ENCODE peak calls at places on chromosomes 13 and 19, in seven cellular contexts. One of them, this sample, is unnamed.

GRCh38 chr13:36533806-36534205 is 101.5 kb downstream of the CCNA1 start:
- DNase-seq in mesenchymal stem cell: no peak
- DNase-seq in IMR-90: no peak
- DNase-seq in mesendoderm: peak; percentile 59
- DNase-seq in neuronal stem cell: no peak
- DNase-seq in H1: no peak
- DNase-seq in trophoblast cell: peak; percentile 70
- DNase-seq in this sample: no peak

GRCh38 chr19:40510526-40511115 is 43.8 kb downstream of the SPTBN4 start:
- DNase-seq in neuronal stem cell: no peak
- DNase-seq in mesendoderm: no peak
- DNase-seq in trophoblast cell: no peak
- DNase-seq in IMR-90: peak; percentile 13
- DNase-seq in mesenchymal stem cell: no peak
- DNase-seq in H1: no peak
- DNase-seq in this sample: no peak

GRCh38 chr13:112254061-112254818 is 121.9 kb upstream of the SPACA7 start:
- DNase-seq in neuronal stem cell: no peak
- DNase-seq in mesenchymal stem cell: no peak
- DNase-seq in IMR-90: no peak
- DNase-seq in mesendoderm: no peak
- DNase-seq in H1: no peak
- DNase-seq in trophoblast cell: no peak
- DNase-seq in this sample: no peak

GRCh38 chr13:26485288-26485687 is 72.2 kb upstream of the WASF3 start:
- DNase-seq in trophoblast cell: no peak
- DNase-seq in IMR-90: no peak
- DNase-seq in mesenchymal stem cell: no peak
- DNase-seq in H1: no peak
- DNase-seq in mesendoderm: no peak
- DNase-seq in neuronal stem cell: no peak
- DNase-seq in this sample: no peak

GRCh38 chr19:1122972-1123363 is 19.2 kb downstream of the GPX4 start:
- DNase-seq in H1: no peak
- DNase-seq in IMR-90: peak; percentile 56
- DNase-seq in mesendoderm: peak; percentile 85
- DNase-seq in trophoblast cell: peak; percentile 55
- DNase-seq in mesenchymal stem cell: peak; percentile 70
- DNase-seq in neuronal stem cell: peak; percentile 57
- DNase-seq in this sample: peak; percentile 90

GRCh38 chr13:44271915-44272341 is 101.7 kb upstream of the SERP2 start:
- DNase-seq in neuronal stem cell: no peak
- DNase-seq in mesenchymal stem cell: peak; percentile 31
- DNase-seq in trophoblast cell: no peak
- DNase-seq in mesendoderm: peak; percentile 9
- DNase-seq in H1: no peak
- DNase-seq in IMR-90: no peak
- DNase-seq in this sample: no peak

GRCh38 chr13:80157261-80157942 is 183.5 kb downstream of the SPRY2 start:
- DNase-seq in mesenchymal stem cell: peak; percentile 16
- DNase-seq in mesendoderm: no peak
- DNase-seq in neuronal stem cell: no peak
- DNase-seq in trophoblast cell: no peak
- DNase-seq in IMR-90: peak; percentile 35
- DNase-seq in H1: no peak
- DNase-seq in this sample: no peak

GRCh38 chr13:112606125-112607001 is 18.4 kb upstream of the TUBGCP3 start:
- DNase-seq in mesendoderm: peak; percentile 94
- DNase-seq in IMR-90: peak; percentile 78
- DNase-seq in trophoblast cell: peak; percentile 87
- DNase-seq in mesenchymal stem cell: peak; percentile 86
- DNase-seq in neuronal stem cell: peak; percentile 77
- DNase-seq in H1: peak; percentile 57
- DNase-seq in this sample: peak; percentile 92

GRCh38 chr19:45863840-45864628 is at the start of gene FOXA3:
- DNase-seq in mesenchymal stem cell: peak; percentile 62
- DNase-seq in IMR-90: peak; percentile 17
- DNase-seq in mesendoderm: peak; percentile 89
- DNase-seq in neuronal stem cell: no peak
- DNase-seq in H1: peak; percentile 39
- DNase-seq in trophoblast cell: no peak
- DNase-seq in this sample: peak; percentile 83

GRCh38 chr19:36009220-36009619 is 607 bp upstream of the SYNE4 start:
- DNase-seq in mesenchymal stem cell: peak; percentile 65
- DNase-seq in trophoblast cell: peak; percentile 62
- DNase-seq in mesendoderm: peak; percentile 58
- DNase-seq in neuronal stem cell: peak; percentile 55
- DNase-seq in IMR-90: peak; percentile 48
- DNase-seq in H1: no peak
- DNase-seq in this sample: peak; percentile 72
- H3K9ac ChIP-seq in mesenchymal stem cell: peak overlapping the region; percentile 89
- H3K9ac ChIP-seq in trophoblast cell: peak overlapping the region; percentile 77
- H3K9ac ChIP-seq in mesendoderm: peak overlapping the region; percentile 72
- H3K9ac ChIP-seq in neuronal stem cell: peak overlapping the region; percentile 90
- H3K9ac ChIP-seq in IMR-90: peak overlapping the region; percentile 39
- H3K9ac ChIP-seq in H1: no peak overlapping the region
- H3K9ac ChIP-seq in this sample: no peak overlapping the region

GRCh38 chr19:56350416-56351045 is 35.9 kb upstream of the ZSCAN5A start:
- DNase-seq in mesenchymal stem cell: peak; percentile 56
- DNase-seq in mesendoderm: peak; percentile 60
- DNase-seq in IMR-90: peak; percentile 41
- DNase-seq in neuronal stem cell: peak; percentile 46
- DNase-seq in trophoblast cell: peak; percentile 11
- DNase-seq in H1: no peak
- DNase-seq in this sample: no peak
- H2BK5ac ChIP-seq in mesenchymal stem cell: no peak overlapping the region
- H2BK5ac ChIP-seq in mesendoderm: no peak overlapping the region
- H2BK5ac ChIP-seq in IMR-90: no peak overlapping the region
- H2BK5ac ChIP-seq in neuronal stem cell: no peak overlapping the region
- H2BK5ac ChIP-seq in trophoblast cell: no peak overlapping the region
- H2BK5ac ChIP-seq in H1: no peak overlapping the region
- H2BK5ac ChIP-seq in this sample: no peak overlapping the region

GRCh38 chr19:35612224-35612558 is 344 bp upstream of the HAUS5 start:
- DNase-seq in mesendoderm: no peak
- DNase-seq in IMR-90: no peak
- DNase-seq in mesenchymal stem cell: no peak
- DNase-seq in neuronal stem cell: peak; percentile 9
- DNase-seq in trophoblast cell: no peak
- DNase-seq in H1: no peak
- DNase-seq in this sample: no peak
- H3K9ac ChIP-seq in mesendoderm: peak overlapping the region; percentile 31
- H3K9ac ChIP-seq in IMR-90: peak overlapping the region; percentile 61
- H3K9ac ChIP-seq in mesenchymal stem cell: peak overlapping the region; percentile 95
- H3K9ac ChIP-seq in neuronal stem cell: peak overlapping the region; percentile 54
- H3K9ac ChIP-seq in trophoblast cell: no peak overlapping the region
- H3K9ac ChIP-seq in H1: no peak overlapping the region
- H3K9ac ChIP-seq in this sample: no peak overlapping the region

GRCh38 chr13:48192536-48192935 is 40.5 kb upstream of the ITM2B start:
- DNase-seq in mesenchymal stem cell: no peak
- DNase-seq in neuronal stem cell: no peak
- DNase-seq in trophoblast cell: no peak
- DNase-seq in H1: no peak
- DNase-seq in IMR-90: no peak
- DNase-seq in mesendoderm: no peak
- DNase-seq in this sample: no peak
- H2BK5ac ChIP-seq in mesenchymal stem cell: no peak overlapping the region
- H2BK5ac ChIP-seq in neuronal stem cell: no peak overlapping the region
- H2BK5ac ChIP-seq in trophoblast cell: no peak overlapping the region
- H2BK5ac ChIP-seq in H1: no peak overlapping the region
- H2BK5ac ChIP-seq in IMR-90: no peak overlapping the region
- H2BK5ac ChIP-seq in mesendoderm: no peak overlapping the region
- H2BK5ac ChIP-seq in this sample: no peak overlapping the region

GRCh38 chr19:7953576-7953975 is 10.1 kb upstream of the TIMM44 start:
- DNase-seq in neuronal stem cell: no peak
- DNase-seq in IMR-90: no peak
- DNase-seq in H1: no peak
- DNase-seq in mesenchymal stem cell: no peak
- DNase-seq in mesendoderm: peak; percentile 52
- DNase-seq in trophoblast cell: no peak
- DNase-seq in this sample: no peak

GRCh38 chr19:7947939-7948338 is 4.5 kb upstream of the TIMM44 start:
- DNase-seq in neuronal stem cell: no peak
- DNase-seq in IMR-90: peak; percentile 69
- DNase-seq in mesendoderm: no peak
- DNase-seq in H1: no peak
- DNase-seq in mesenchymal stem cell: peak; percentile 22
- DNase-seq in trophoblast cell: no peak
- DNase-seq in this sample: no peak

GRCh38 chr19:7953060-7953459 is 9.6 kb upstream of the TIMM44 start:
- DNase-seq in IMR-90: peak; percentile 21
- DNase-seq in mesenchymal stem cell: no peak
- DNase-seq in trophoblast cell: no peak
- DNase-seq in neuronal stem cell: no peak
- DNase-seq in mesendoderm: peak; percentile 31
- DNase-seq in H1: no peak
- DNase-seq in this sample: no peak
- H3K9ac ChIP-seq in IMR-90: no peak overlapping the region
- H3K9ac ChIP-seq in mesenchymal stem cell: no peak overlapping the region
- H3K9ac ChIP-seq in trophoblast cell: no peak overlapping the region
- H3K9ac ChIP-seq in neuronal stem cell: no peak overlapping the region
- H3K9ac ChIP-seq in mesendoderm: no peak overlapping the region
- H3K9ac ChIP-seq in H1: no peak overlapping the region
- H3K9ac ChIP-seq in this sample: no peak overlapping the region

GRCh38 chr13:100976993-100977392 is 302.4 kb upstream of the TMTC4 start:
- DNase-seq in trophoblast cell: no peak
- DNase-seq in neuronal stem cell: no peak
- DNase-seq in mesenchymal stem cell: no peak
- DNase-seq in IMR-90: no peak
- DNase-seq in H1: no peak
- DNase-seq in mesendoderm: no peak
- DNase-seq in this sample: no peak

GRCh38 chr13:100980171-100980570 is 305.6 kb upstream of the TMTC4 start:
- DNase-seq in neuronal stem cell: no peak
- DNase-seq in mesendoderm: peak; percentile 47
- DNase-seq in trophoblast cell: no peak
- DNase-seq in mesenchymal stem cell: peak; percentile 2
- DNase-seq in H1: no peak
- DNase-seq in IMR-90: no peak
- DNase-seq in this sample: no peak

GRCh38 chr13:100983111-100983510 is 308.5 kb upstream of the TMTC4 start:
- DNase-seq in mesendoderm: no peak
- DNase-seq in mesenchymal stem cell: no peak
- DNase-seq in H1: no peak
- DNase-seq in trophoblast cell: no peak
- DNase-seq in neuronal stem cell: no peak
- DNase-seq in IMR-90: no peak
- DNase-seq in this sample: no peak

DNA sequence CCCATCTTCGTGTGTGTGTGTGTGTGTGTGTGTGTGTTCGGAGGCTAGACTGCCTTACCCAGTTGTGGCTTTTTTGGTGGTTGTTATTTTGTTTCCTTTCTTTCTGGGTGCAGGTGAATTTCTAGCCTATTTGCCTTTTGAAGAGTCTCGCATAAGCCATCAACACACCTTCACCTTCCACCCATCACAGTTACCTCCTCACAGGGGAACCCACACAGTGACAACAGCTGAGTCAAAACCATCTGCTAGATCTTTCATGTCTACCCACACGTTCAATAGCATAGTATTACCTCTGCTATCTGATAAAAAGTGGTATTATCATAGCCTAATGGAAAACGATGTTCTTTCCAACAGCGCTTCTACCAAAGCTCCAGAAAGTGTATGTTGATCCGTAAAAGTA is 303.2 kb upstream of the TMTC4 start:
- DNase-seq in mesendoderm: no peak
- DNase-seq in IMR-90: no peak
- DNase-seq in trophoblast cell: no peak
- DNase-seq in mesenchymal stem cell: no peak
- DNase-seq in neuronal stem cell: no peak
- DNase-seq in H1: no peak
- DNase-seq in this sample: no peak
- H2BK5ac ChIP-seq in mesendoderm: no peak overlapping the region
- H2BK5ac ChIP-seq in IMR-90: no peak overlapping the region
- H2BK5ac ChIP-seq in trophoblast cell: no peak overlapping the region
- H2BK5ac ChIP-seq in mesenchymal stem cell: no peak overlapping the region
- H2BK5ac ChIP-seq in neuronal stem cell: no peak overlapping the region
- H2BK5ac ChIP-seq in H1: no peak overlapping the region
- H2BK5ac ChIP-seq in this sample: no peak overlapping the region

DNA sequence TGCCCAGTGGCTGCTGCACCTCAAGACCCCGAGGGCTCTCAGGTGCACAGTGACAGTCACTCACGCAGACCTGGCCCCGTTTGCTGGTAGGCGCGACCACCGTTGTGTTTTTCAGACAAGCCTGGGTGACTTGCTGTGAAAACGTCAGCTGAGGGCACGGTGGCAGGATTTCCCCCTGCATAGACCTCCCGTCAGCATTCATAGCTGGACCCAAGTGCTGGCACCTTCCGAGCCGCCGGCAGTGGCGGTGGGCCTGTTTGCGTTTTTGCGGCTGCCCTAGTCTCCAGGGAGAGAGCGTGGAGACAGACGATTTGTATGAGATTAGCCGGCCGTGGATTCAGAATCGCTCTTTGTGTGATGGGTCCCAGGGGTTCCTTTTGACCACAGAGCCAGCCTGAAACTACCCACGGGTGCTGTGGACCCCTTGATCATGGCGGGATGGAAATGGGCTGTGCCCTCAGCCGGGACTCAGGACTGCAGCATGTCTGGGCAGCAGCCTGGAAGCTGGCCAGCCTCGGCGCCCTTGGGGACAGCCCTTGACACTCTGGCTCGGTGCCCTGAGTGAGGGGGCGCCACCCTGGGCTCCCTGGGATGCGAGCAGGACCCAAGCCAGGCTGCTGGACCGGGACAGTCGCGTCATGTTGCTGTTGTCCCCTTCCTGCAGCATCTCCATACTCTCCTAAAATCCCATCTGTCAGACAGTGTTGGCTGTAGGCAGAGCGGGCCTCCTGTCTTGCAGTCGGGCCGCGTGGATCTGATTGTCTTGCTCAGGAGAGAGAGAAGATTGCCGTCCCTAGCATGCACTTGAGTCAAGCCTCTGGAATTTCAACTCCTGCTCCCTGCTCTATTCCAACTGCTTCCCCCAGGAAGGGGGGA is 8.6 kb downstream of the KDM4B start:
- DNase-seq in neuronal stem cell: no peak
- DNase-seq in mesenchymal stem cell: peak; percentile 92
- DNase-seq in IMR-90: peak; percentile 95
- DNase-seq in H1: no peak
- DNase-seq in mesendoderm: peak; percentile 65
- DNase-seq in trophoblast cell: peak; percentile 68
- DNase-seq in this sample: no peak
- H3K9ac ChIP-seq in neuronal stem cell: peak overlapping the region; percentile 78
- H3K9ac ChIP-seq in mesenchymal stem cell: peak overlapping the region; percentile 88
- H3K9ac ChIP-seq in IMR-90: peak overlapping the region; percentile 45
- H3K9ac ChIP-seq in H1: no peak overlapping the region
- H3K9ac ChIP-seq in mesendoderm: no peak overlapping the region
- H3K9ac ChIP-seq in trophoblast cell: peak overlapping the region; percentile 30
- H3K9ac ChIP-seq in this sample: no peak overlapping the region